ENCODE peak calls at places on chromosomes 16 and 17, in nine cellular contexts. One of them, this sample, is unnamed.
A peak's percentile ranks its signal among the peaks of the same experiment; 100 is the strongest.

GRCh38 chr17:7060165-7060890 is 16.4 kb upstream of the SLC16A11 start:
- DNase-seq in AG04450: no peak
- DNase-seq in natural killer cell: no peak
- DNase-seq in A549: peak; percentile 96
- DNase-seq in AG10803: no peak
- DNase-seq in psoas muscle: no peak
- DNase-seq in cardiac muscle cell: peak; percentile 62
- DNase-seq in GM20000: no peak
- DNase-seq in thyroid gland: no peak
- DNase-seq in this sample: no peak

GRCh38 chr17:17179371-17179827 is 26.7 kb downstream of the PLD6 start:
- DNase-seq in psoas muscle: no peak
- DNase-seq in AG10803: no peak
- DNase-seq in thyroid gland: no peak
- DNase-seq in natural killer cell: no peak
- DNase-seq in A549: no peak
- DNase-seq in GM20000: peak; percentile 78
- DNase-seq in AG04450: no peak
- DNase-seq in cardiac muscle cell: no peak
- DNase-seq in this sample: no peak

GRCh38 chr16:88613911-88614817 is 24.2 kb upstream of the IL17C start:
- DNase-seq in GM20000: no peak
- DNase-seq in cardiac muscle cell: no peak
- DNase-seq in natural killer cell: no peak
- DNase-seq in psoas muscle: no peak
- DNase-seq in thyroid gland: no peak
- DNase-seq in A549: no peak
- DNase-seq in AG10803: no peak
- DNase-seq in AG04450: no peak
- DNase-seq in this sample: no peak

GRCh38 chr16:27020031-27020430 is 46.7 kb upstream of the C16orf82 start:
- DNase-seq in thyroid gland: no peak
- DNase-seq in natural killer cell: no peak
- DNase-seq in AG10803: no peak
- DNase-seq in psoas muscle: no peak
- DNase-seq in GM20000: no peak
- DNase-seq in A549: no peak
- DNase-seq in AG04450: no peak
- DNase-seq in cardiac muscle cell: no peak
- DNase-seq in this sample: no peak

GRCh38 chr16:14502932-14503741 is 126.9 kb downstream of the PARN start:
- DNase-seq in AG10803: peak; percentile 40
- DNase-seq in GM20000: peak; percentile 62
- DNase-seq in thyroid gland: no peak
- DNase-seq in AG04450: peak; percentile 27
- DNase-seq in natural killer cell: no peak
- DNase-seq in psoas muscle: no peak
- DNase-seq in A549: no peak
- DNase-seq in cardiac muscle cell: peak; percentile 57
- DNase-seq in this sample: no peak

GRCh38 chr17:60303406-60304099 is 88.4 kb downstream of the USP32 start:
- DNase-seq in GM20000: no peak
- DNase-seq in AG10803: no peak
- DNase-seq in AG04450: no peak
- DNase-seq in cardiac muscle cell: peak; percentile 15
- DNase-seq in natural killer cell: no peak
- DNase-seq in A549: no peak
- DNase-seq in thyroid gland: no peak
- DNase-seq in psoas muscle: no peak
- DNase-seq in this sample: no peak

GRCh38 chr16:66299349-66299748 is 67.1 kb upstream of the CDH5 start:
- DNase-seq in A549: no peak
- DNase-seq in AG10803: no peak
- DNase-seq in cardiac muscle cell: no peak
- DNase-seq in natural killer cell: peak; percentile 3
- DNase-seq in GM20000: no peak
- DNase-seq in AG04450: no peak
- DNase-seq in psoas muscle: no peak
- DNase-seq in thyroid gland: no peak
- DNase-seq in this sample: no peak

GRCh38 chr16:8548166-8548565 is 42.1 kb downstream of the TMEM114 start:
- DNase-seq in A549: no peak
- DNase-seq in cardiac muscle cell: no peak
- DNase-seq in thyroid gland: no peak
- DNase-seq in psoas muscle: no peak
- DNase-seq in AG04450: no peak
- DNase-seq in GM20000: no peak
- DNase-seq in AG10803: no peak
- DNase-seq in natural killer cell: no peak
- DNase-seq in this sample: no peak

GRCh38 chr16:10918294-10919002 is 23.8 kb downstream of the DEXI start:
- DNase-seq in A549: peak; percentile 92
- DNase-seq in cardiac muscle cell: peak; percentile 97
- DNase-seq in thyroid gland: peak; percentile 96
- DNase-seq in AG04450: peak; percentile 86
- DNase-seq in natural killer cell: peak; percentile 74
- DNase-seq in psoas muscle: peak; percentile 90
- DNase-seq in GM20000: peak; percentile 77
- DNase-seq in AG10803: peak; percentile 92
- DNase-seq in this sample: peak; percentile 70

GRCh38 chr16:30121741-30122620 is 1.0 kb downstream of the MAPK3 start:
- DNase-seq in GM20000: no peak
- DNase-seq in A549: no peak
- DNase-seq in thyroid gland: peak; percentile 55
- DNase-seq in cardiac muscle cell: peak; percentile 34
- DNase-seq in AG04450: no peak
- DNase-seq in psoas muscle: peak; percentile 68
- DNase-seq in natural killer cell: no peak
- DNase-seq in AG10803: no peak
- DNase-seq in this sample: no peak

GRCh38 chr17:36095992-36096391 is 6.0 kb upstream of the CCL3 start:
- DNase-seq in natural killer cell: no peak
- DNase-seq in psoas muscle: no peak
- DNase-seq in cardiac muscle cell: no peak
- DNase-seq in AG10803: no peak
- DNase-seq in A549: no peak
- DNase-seq in thyroid gland: no peak
- DNase-seq in AG04450: no peak
- DNase-seq in GM20000: no peak
- DNase-seq in this sample: no peak

GRCh38 chr17:68399638-68400403 is 57.5 kb downstream of the WIPI1 start:
- DNase-seq in AG10803: peak; percentile 73
- DNase-seq in cardiac muscle cell: peak; percentile 77
- DNase-seq in A549: no peak
- DNase-seq in thyroid gland: no peak
- DNase-seq in natural killer cell: no peak
- DNase-seq in psoas muscle: no peak
- DNase-seq in AG04450: no peak
- DNase-seq in GM20000: no peak
- DNase-seq in this sample: no peak

GRCh38 chr16:84329016-84329415 is 34.3 kb downstream of the WFDC1 start:
- DNase-seq in AG10803: no peak
- DNase-seq in natural killer cell: no peak
- DNase-seq in AG04450: no peak
- DNase-seq in GM20000: no peak
- DNase-seq in thyroid gland: no peak
- DNase-seq in A549: no peak
- DNase-seq in psoas muscle: no peak
- DNase-seq in cardiac muscle cell: no peak
- DNase-seq in this sample: no peak

GRCh38 chr16:71354156-71354555 is 4.4 kb upstream of the CALB2 start:
- DNase-seq in AG10803: no peak
- DNase-seq in A549: no peak
- DNase-seq in psoas muscle: no peak
- DNase-seq in thyroid gland: no peak
- DNase-seq in AG04450: no peak
- DNase-seq in GM20000: no peak
- DNase-seq in cardiac muscle cell: no peak
- DNase-seq in natural killer cell: no peak
- DNase-seq in this sample: no peak

GRCh38 chr16:28319476-28320022 is 27.2 kb downstream of the SBK1 start:
- DNase-seq in A549: no peak
- DNase-seq in cardiac muscle cell: no peak
- DNase-seq in psoas muscle: no peak
- DNase-seq in AG10803: no peak
- DNase-seq in GM20000: no peak
- DNase-seq in thyroid gland: no peak
- DNase-seq in natural killer cell: no peak
- DNase-seq in AG04450: no peak
- DNase-seq in this sample: no peak

GRCh38 chr16:29896841-29897240 is 2.5 kb downstream of the SEZ6L2 start:
- DNase-seq in GM20000: no peak
- DNase-seq in cardiac muscle cell: no peak
- DNase-seq in natural killer cell: no peak
- DNase-seq in AG04450: no peak
- DNase-seq in psoas muscle: no peak
- DNase-seq in thyroid gland: no peak
- DNase-seq in AG10803: no peak
- DNase-seq in A549: no peak
- DNase-seq in this sample: no peak

GRCh38 chr17:38747385-38748328 is 479 bp downstream of the PCGF2 start:
- DNase-seq in AG10803: no peak
- DNase-seq in cardiac muscle cell: peak; percentile 48
- DNase-seq in GM20000: peak; percentile 78
- DNase-seq in AG04450: no peak
- DNase-seq in psoas muscle: peak; percentile 52
- DNase-seq in A549: peak; percentile 42
- DNase-seq in thyroid gland: peak; percentile 61
- DNase-seq in natural killer cell: no peak
- DNase-seq in this sample: no peak

GRCh38 chr17:81712468-81713003 is 452 bp downstream of the SLC25A10 start:
- DNase-seq in natural killer cell: no peak
- DNase-seq in AG10803: peak; percentile 22
- DNase-seq in cardiac muscle cell: peak; percentile 32
- DNase-seq in thyroid gland: peak; percentile 45
- DNase-seq in A549: peak; percentile 63
- DNase-seq in psoas muscle: no peak
- DNase-seq in GM20000: peak; percentile 77
- DNase-seq in AG04450: no peak
- DNase-seq in this sample: no peak

GRCh38 chr17:81664051-81664470 is 2.3 kb downstream of the OXLD1 start:
- DNase-seq in A549: no peak
- DNase-seq in GM20000: no peak
- DNase-seq in thyroid gland: no peak
- DNase-seq in AG10803: no peak
- DNase-seq in cardiac muscle cell: no peak
- DNase-seq in psoas muscle: no peak
- DNase-seq in natural killer cell: no peak
- DNase-seq in AG04450: no peak
- DNase-seq in this sample: no peak

GRCh38 chr16:57808589-57808988 is 6.3 kb upstream of the KIFC3 start:
- DNase-seq in AG10803: no peak
- DNase-seq in thyroid gland: no peak
- DNase-seq in natural killer cell: no peak
- DNase-seq in cardiac muscle cell: no peak
- DNase-seq in A549: no peak
- DNase-seq in psoas muscle: no peak
- DNase-seq in GM20000: no peak
- DNase-seq in AG04450: no peak
- DNase-seq in this sample: no peak

GRCh38 chr17:72772331-72772821 is 320.1 kb downstream of the SLC39A11 start:
- DNase-seq in thyroid gland: no peak
- DNase-seq in natural killer cell: no peak
- DNase-seq in A549: no peak
- DNase-seq in AG04450: no peak
- DNase-seq in GM20000: no peak
- DNase-seq in psoas muscle: no peak
- DNase-seq in cardiac muscle cell: no peak
- DNase-seq in AG10803: no peak
- DNase-seq in this sample: no peak
- TF ChIP-seq CTCF in thyroid gland: no peak
- TF ChIP-seq CTCF in natural killer cell: no peak
- TF ChIP-seq CTCF in A549: no peak
- TF ChIP-seq CTCF in AG04450: no peak
- TF ChIP-seq CTCF in GM20000: no peak
- TF ChIP-seq CTCF in psoas muscle: no peak
- TF ChIP-seq CTCF in cardiac muscle cell: no peak
- TF ChIP-seq CTCF in AG10803: no peak
- TF ChIP-seq CTCF in this sample: no peak

DNA sequence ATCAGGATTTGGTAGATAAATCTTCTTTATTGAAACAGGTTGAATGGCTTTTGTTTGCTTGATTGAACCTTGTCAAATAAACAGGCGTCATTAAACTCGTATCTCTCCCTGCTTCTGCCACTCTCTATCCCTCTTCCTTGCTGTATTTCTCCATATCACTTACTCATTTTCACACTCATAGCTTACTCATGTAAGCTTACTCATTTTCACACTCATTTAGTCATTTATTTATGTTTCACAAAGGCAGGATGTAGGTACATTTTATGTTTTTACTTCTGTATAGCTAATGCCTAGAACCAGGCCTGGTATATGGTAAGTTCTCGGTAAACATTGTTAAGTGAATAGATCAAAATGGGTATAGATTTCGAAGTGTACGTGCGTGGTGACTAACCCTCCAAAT is 450.0 kb downstream of the PMP22 start:
- DNase-seq in A549: no peak
- DNase-seq in thyroid gland: no peak
- DNase-seq in GM20000: no peak
- DNase-seq in psoas muscle: no peak
- DNase-seq in AG04450: no peak
- DNase-seq in cardiac muscle cell: no peak
- DNase-seq in AG10803: no peak
- DNase-seq in natural killer cell: no peak
- DNase-seq in this sample: no peak
- TF ChIP-seq CTCF in A549: no peak
- TF ChIP-seq CTCF in thyroid gland: no peak
- TF ChIP-seq CTCF in GM20000: no peak
- TF ChIP-seq CTCF in psoas muscle: no peak
- TF ChIP-seq CTCF in AG04450: no peak
- TF ChIP-seq CTCF in cardiac muscle cell: no peak
- TF ChIP-seq CTCF in AG10803: no peak
- TF ChIP-seq CTCF in natural killer cell: no peak
- TF ChIP-seq CTCF in this sample: no peak

GRCh38 chr17:8176197-8176940 is at the start of gene TMEM107:
- DNase-seq in thyroid gland: peak; percentile 90
- DNase-seq in psoas muscle: peak; percentile 86
- DNase-seq in AG04450: no peak
- DNase-seq in GM20000: peak; percentile 83
- DNase-seq in cardiac muscle cell: peak; percentile 84
- DNase-seq in natural killer cell: peak; percentile 77
- DNase-seq in AG10803: peak; percentile 74
- DNase-seq in A549: peak; percentile 89
- DNase-seq in this sample: peak; percentile 81
- TF ChIP-seq CTCF in thyroid gland: no peak
- TF ChIP-seq CTCF in psoas muscle: no peak
- TF ChIP-seq CTCF in AG04450: no peak
- TF ChIP-seq CTCF in GM20000: no peak
- TF ChIP-seq CTCF in cardiac muscle cell: no peak
- TF ChIP-seq CTCF in natural killer cell: no peak
- TF ChIP-seq CTCF in AG10803: peak; percentile 22
- TF ChIP-seq CTCF in A549: no peak
- TF ChIP-seq CTCF in this sample: no peak

DNA sequence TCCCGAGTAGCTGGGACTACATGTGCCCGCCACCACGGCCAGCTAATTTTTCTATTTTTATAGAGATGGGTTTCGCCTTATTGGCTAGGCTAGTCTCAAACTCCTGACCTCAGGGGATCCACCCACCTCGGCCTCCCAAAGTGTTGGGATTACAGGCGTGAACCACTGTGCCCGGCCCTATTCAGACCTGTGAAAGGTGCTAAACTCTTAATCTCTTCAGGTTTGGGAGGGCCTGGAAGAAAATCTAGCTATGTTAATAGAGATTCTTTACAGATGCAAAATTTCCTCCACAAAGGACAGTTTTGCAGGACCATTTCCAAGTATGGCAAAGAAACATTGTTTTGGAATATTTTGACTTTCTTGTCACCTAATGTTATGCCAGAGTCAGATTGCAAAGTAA is 3.1 kb upstream of the PLA2G15 start:
- DNase-seq in GM20000: no peak
- DNase-seq in A549: no peak
- DNase-seq in AG04450: no peak
- DNase-seq in AG10803: no peak
- DNase-seq in cardiac muscle cell: no peak
- DNase-seq in natural killer cell: no peak
- DNase-seq in thyroid gland: no peak
- DNase-seq in psoas muscle: no peak
- DNase-seq in this sample: no peak
- TF ChIP-seq CTCF in GM20000: no peak
- TF ChIP-seq CTCF in A549: no peak
- TF ChIP-seq CTCF in AG04450: no peak
- TF ChIP-seq CTCF in AG10803: no peak
- TF ChIP-seq CTCF in cardiac muscle cell: no peak
- TF ChIP-seq CTCF in natural killer cell: no peak
- TF ChIP-seq CTCF in thyroid gland: no peak
- TF ChIP-seq CTCF in psoas muscle: no peak
- TF ChIP-seq CTCF in this sample: no peak